ENCODE peak calls at places on chromosome 11, in eight cellular contexts. F is AG09309; U is HL-60; G is prostate gland; J is osteocyte; W is bronchial epithelial cell; S is CD4-positive, alpha-beta T cell; M is colonic mucosa. P is an unnamed sample.

GRCh38 chr11:76939219-76939631 is 78.5 kb downstream of the ACER3 start:
- DNase-seq in F (no peak), U (no peak), S (no peak), G (no peak), W (peak), J (no peak), M (no peak), P (no peak)

GRCh38 chr11:64996710-64997380 is at the start of gene BATF2:
- DNase-seq in J (no peak), M (peak), W (peak), F (peak), U (peak), S (no peak), G (peak), P (no peak)

GRCh38 chr11:100932474-100933100 is 197.0 kb downstream of the PGR start:
- DNase-seq in M (no peak), W (peak), J (no peak), U (no peak), F (no peak), S (no peak), G (no peak), P (no peak)

GRCh38 chr11:30545507-30545906 is 40.6 kb downstream of the MPPED2 start:
- DNase-seq in S (no peak), F (no peak), U (no peak), G (no peak), M (peak), J (no peak), W (no peak), P (no peak)

GRCh38 chr11:75867778-75868374 is 52.9 kb downstream of the UVRAG start:
- DNase-seq in M (peak), G (peak), F (peak), J (no peak), S (no peak), W (peak), U (peak), P (no peak)

GRCh38 chr11:69696749-69697488 is 6.9 kb downstream of the FGF19 start:
- DNase-seq in G (no peak), J (no peak), F (no peak), M (no peak), U (no peak), W (no peak), S (no peak), P (no peak)

GRCh38 chr11:68325894-68326220 is 13.5 kb downstream of the LRP5 start:
- DNase-seq in J (no peak), M (no peak), S (no peak), G (no peak), F (no peak), U (no peak), W (no peak), P (no peak)

GRCh38 chr11:105673089-105673488 is 63.2 kb downstream of the GRIA4 start:
- DNase-seq in U (no peak), G (peak), M (peak), J (no peak), W (peak), F (no peak), S (no peak), P (no peak)

GRCh38 chr11:96278039-96278897 is 64.7 kb downstream of the MAML2 start:
- DNase-seq in J (no peak), G (no peak), U (no peak), S (no peak), F (no peak), M (no peak), W (peak), P (no peak)

GRCh38 chr11:33257897-33258630 is 883 bp downstream of the HIPK3 start:
- DNase-seq in U (peak), F (peak), M (peak), J (peak), G (peak), S (peak), W (peak), P (peak)

GRCh38 chr11:132607575-132607974 is 924.7 kb downstream of the OPCML start:
- DNase-seq in J (no peak), U (no peak), S (no peak), M (no peak), G (no peak), W (no peak), F (no peak), P (no peak)

GRCh38 chr11:88596786-88597185 is 259.2 kb upstream of the CTSC start:
- DNase-seq in S (no peak), G (no peak), J (no peak), U (no peak), W (peak), M (no peak), F (no peak), P (no peak)

GRCh38 chr11:118608268-118609214 is 1.1 kb downstream of the PHLDB1 start:
- DNase-seq in M (peak), F (no peak), W (peak), U (peak), J (no peak), S (peak), G (no peak), P (no peak)

GRCh38 chr11:92827132-92827531 is 142.3 kb upstream of the MTNR1B start:
- DNase-seq in G (no peak), U (no peak), W (no peak), M (no peak), S (no peak), F (no peak), J (no peak), P (no peak)

GRCh38 chr11:64881476-64881875 is 3.1 kb upstream of the EHD1 start:
- DNase-seq in G (no peak), S (no peak), W (peak), J (no peak), U (no peak), F (no peak), M (no peak), P (no peak)

GRCh38 chr11:19530505-19530904 is 182.1 kb upstream of the NAV2 start:
- DNase-seq in W (no peak), M (no peak), S (no peak), U (no peak), G (no peak), F (no peak), J (no peak), P (no peak)

GRCh38 chr11:30568933-30569332 is 17.2 kb downstream of the MPPED2 start:
- DNase-seq in M (no peak), S (no peak), U (no peak), J (no peak), F (no peak), G (no peak), W (no peak), P (no peak)

GRCh38 chr11:64225608-64226506 is at the start of the genes NUDT22 and TRPT1:
- DNase-seq in J (peak), U (peak), G (peak), F (no peak), M (peak), S (peak), W (peak), P (peak)

GRCh38 chr11:118834428-118835028 is 43.6 kb upstream of the DDX6 start:
- DNase-seq in M (no peak), S (no peak), U (no peak), J (no peak), W (no peak), F (peak), G (no peak), P (no peak)

GRCh38 chr11:118939948-118940598 is 14.3 kb upstream of the BCL9L start:
- DNase-seq in W (no peak), S (no peak), M (no peak), U (no peak), F (no peak), G (no peak), J (no peak), P (no peak)

GRCh38 chr11:19978668-19979518 is 181.4 kb downstream of the DBX1 start:
- DNase-seq in W (peak), G (peak), S (no peak), F (peak), M (no peak), U (no peak), J (no peak), P (no peak)

GRCh38 chr11:134181707-134182106 is 42.1 kb downstream of the NCAPD3 start:
- DNase-seq in J (no peak), S (no peak), G (no peak), U (no peak), M (no peak), F (peak), W (peak), P (no peak)

GRCh38 chr11:63553759-63554158 is 9.4 kb downstream of the PLAAT2 start:
- DNase-seq in W (no peak), F (no peak), M (peak), U (no peak), S (no peak), J (no peak), G (no peak), P (peak)

GRCh38 chr11:14418801-14419417 is 59.9 kb upstream of the RRAS2 start:
- DNase-seq in U (no peak), G (no peak), F (no peak), M (peak), W (peak), J (no peak), S (no peak), P (no peak)

GRCh38 chr11:35165416-35166368 is 26.7 kb downstream of the CD44 start:
- DNase-seq in J (no peak), G (no peak), S (peak), W (peak), F (peak), U (peak), M (peak), P (no peak)

GRCh38 chr11:24575392-24575791 is 78.5 kb downstream of the LUZP2 start:
- DNase-seq in F (no peak), J (no peak), W (peak), M (no peak), G (no peak), U (no peak), S (no peak), P (no peak)

GRCh38 chr11:84549221-84549620 is 1077.9 kb downstream of the DLG2 start:
- DNase-seq in W (no peak), J (no peak), S (no peak), U (no peak), G (no peak), F (no peak), M (no peak), P (no peak)

GRCh38 chr11:316031-316701 is 2.3 kb downstream of the IFITM1 start:
- DNase-seq in S (no peak), U (no peak), G (no peak), J (no peak), W (no peak), F (no peak), M (no peak), P (no peak)

GRCh38 chr11:1564535-1565172 is 7.4 kb downstream of the DUSP8 start:
- DNase-seq in G (no peak), F (peak), U (no peak), J (peak), S (peak), W (peak), M (peak), P (peak)

GRCh38 chr11:8019671-8020597 is 32.8 kb downstream of the EIF3F start:
- DNase-seq in M (peak), W (peak), U (no peak), S (no peak), G (no peak), J (peak), F (no peak), P (peak)
- TF ChIP-seq CTCF in M (no peak), W (no peak), U (no peak), S (no peak), G (no peak), J (no peak), F (no peak), P (no peak)

GRCh38 chr11:78227906-78228305 is 39.2 kb downstream of the USP35 start:
- DNase-seq in G (no peak), M (no peak), S (no peak), J (no peak), W (no peak), U (no peak), F (no peak), P (no peak)

GRCh38 chr11:78230161-78230877 is 41.6 kb downstream of the USP35 start:
- DNase-seq in S (no peak), W (peak), U (no peak), J (no peak), G (no peak), F (no peak), M (no peak), P (no peak)

GRCh38 chr11:78229106-78229505 is 40.4 kb downstream of the USP35 start:
- DNase-seq in F (no peak), W (no peak), M (no peak), U (no peak), J (no peak), S (no peak), G (no peak), P (no peak)

GRCh38 chr11:78226684-78227680 is 38.3 kb downstream of the USP35 start:
- DNase-seq in J (peak), U (no peak), F (no peak), S (no peak), G (no peak), W (no peak), M (no peak), P (no peak)

GRCh38 chr11:78228467-78228866 is 39.7 kb downstream of the USP35 start:
- DNase-seq in M (peak), J (no peak), U (peak), S (no peak), F (no peak), G (no peak), W (peak), P (no peak)
- TF ChIP-seq CTCF in M (peak), J (peak), U (no peak), S (peak), F (peak), G (peak), W (peak), P (peak)

GRCh38 chr11:41437006-41437405 is 22.4 kb downstream of the LRRC4C start:
- DNase-seq in J (no peak), S (no peak), M (no peak), G (no peak), U (no peak), F (no peak), W (no peak), P (no peak)

DNA sequence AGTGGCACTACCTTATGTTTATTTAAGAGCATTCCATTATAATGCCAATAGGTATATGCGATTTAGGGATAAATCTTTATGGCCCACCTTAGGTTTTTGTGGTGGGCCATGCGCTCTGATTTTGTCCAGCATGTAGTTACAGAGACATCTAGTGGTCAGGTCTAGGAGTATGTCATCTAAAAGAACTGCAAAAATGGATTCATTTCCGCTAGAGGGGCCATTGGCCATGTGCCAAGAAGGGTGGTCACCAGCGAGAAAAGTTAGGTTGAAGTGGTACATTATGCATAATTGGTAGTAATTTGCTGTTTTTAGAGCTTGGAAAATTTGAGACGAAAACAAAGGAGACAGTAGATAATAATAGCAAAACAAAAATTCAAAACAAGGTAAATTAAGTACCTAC is 27.7 kb downstream of the LRRC4C start:
- DNase-seq in W (no peak), F (no peak), S (no peak), J (no peak), G (no peak), M (no peak), U (no peak), P (no peak)
- TF ChIP-seq CTCF in W (no peak), F (no peak), S (no peak), J (peak), G (no peak), M (no peak), U (no peak), P (peak)

DNA sequence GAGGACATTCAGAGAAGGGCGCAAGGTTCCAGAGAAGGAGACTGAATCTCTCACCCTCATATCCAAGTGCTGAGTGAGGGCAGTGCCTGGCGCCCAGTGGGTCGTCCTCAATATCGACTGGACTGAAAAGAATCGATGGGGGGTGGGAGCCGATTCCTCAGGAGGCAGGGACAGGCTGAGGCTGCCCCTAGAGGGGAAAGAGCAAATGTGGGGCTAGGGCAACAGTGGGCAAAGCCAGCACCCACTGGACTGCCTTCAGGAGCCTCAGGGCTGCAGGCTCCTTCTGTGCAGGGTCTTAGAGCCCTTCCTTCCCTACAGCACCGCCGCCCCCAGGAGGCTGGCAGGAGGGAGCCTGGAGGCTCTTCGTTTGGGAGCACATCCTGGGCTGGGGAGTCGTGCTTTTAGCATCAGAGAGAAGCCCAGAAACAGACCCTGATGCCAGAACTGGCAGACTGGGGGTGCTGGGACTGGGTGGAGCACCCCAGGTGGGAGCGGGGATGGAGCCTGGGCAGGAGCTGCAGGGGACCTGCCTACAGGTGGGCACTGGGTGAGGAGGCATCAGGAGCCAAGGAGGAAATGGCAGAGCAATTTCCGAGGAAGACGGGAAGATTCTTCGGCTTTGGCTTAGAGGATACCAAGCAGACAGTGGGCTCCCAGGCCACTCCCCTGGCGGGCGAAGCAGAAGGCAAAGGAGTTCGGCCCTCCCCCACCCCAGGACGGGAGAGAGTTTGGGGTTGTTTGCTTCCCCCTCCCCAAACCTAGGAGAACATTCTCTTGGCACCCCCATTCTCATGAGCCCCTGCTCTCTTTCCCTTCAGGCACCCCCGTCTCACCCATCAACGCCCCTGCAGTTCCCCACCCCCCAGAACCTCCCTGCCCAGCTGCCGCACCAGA is 1.2 kb downstream of the SYT7 start:
- DNase-seq in G (no peak), S (no peak), J (no peak), M (no peak), W (no peak), U (no peak), F (no peak), P (no peak)
- TF ChIP-seq CTCF in G (peak), S (no peak), J (no peak), M (no peak), W (peak), U (no peak), F (no peak), P (no peak)

GRCh38 chr11:120931057-120931779 is 92.7 kb upstream of the TBCEL start:
- DNase-seq in J (no peak), W (no peak), M (no peak), S (no peak), F (no peak), U (no peak), G (no peak), P (no peak)
- TF ChIP-seq CTCF in J (no peak), W (no peak), M (no peak), S (no peak), F (no peak), U (no peak), G (no peak), P (peak)

GRCh38 chr11:9600166-9600565 is 26.7 kb downstream of the WEE1 start:
- DNase-seq in M (no peak), U (no peak), F (no peak), G (no peak), S (no peak), W (no peak), J (no peak), P (no peak)

GRCh38 chr11:9600651-9601040 is 27.2 kb downstream of the WEE1 start:
- DNase-seq in F (no peak), J (no peak), S (no peak), M (no peak), W (peak), G (no peak), U (no peak), P (no peak)

GRCh38 chr11:9594267-9595046 is 21.0 kb downstream of the WEE1 start:
- DNase-seq in W (no peak), U (no peak), M (no peak), G (no peak), J (no peak), S (no peak), F (no peak), P (no peak)

GRCh38 chr11:9601041-9601875 is 27.8 kb downstream of the WEE1 start:
- DNase-seq in S (peak), F (peak), G (no peak), M (peak), U (peak), W (peak), J (no peak), P (no peak)

GRCh38 chr11:9596926-9597325 is 23.5 kb downstream of the WEE1 start:
- DNase-seq in G (no peak), J (no peak), W (no peak), U (no peak), S (no peak), M (no peak), F (no peak), P (no peak)
- TF ChIP-seq CTCF in G (no peak), J (no peak), W (no peak), U (no peak), S (no peak), M (no peak), F (no peak), P (no peak)

GRCh38 chr11:38476808-38477565 is 1879.0 kb upstream of the RAG2 start:
- DNase-seq in W (peak), G (no peak), F (no peak), U (no peak), M (no peak), J (no peak), S (no peak), P (no peak)

GRCh38 chr11:38481391-38481790 is 1883.4 kb upstream of the RAG2 start:
- DNase-seq in W (no peak), F (no peak), U (no peak), G (no peak), M (no peak), S (no peak), J (no peak), P (no peak)
- TF ChIP-seq CTCF in W (no peak), F (no peak), U (no peak), G (no peak), M (no peak), S (no peak), J (no peak), P (no peak)

DNA sequence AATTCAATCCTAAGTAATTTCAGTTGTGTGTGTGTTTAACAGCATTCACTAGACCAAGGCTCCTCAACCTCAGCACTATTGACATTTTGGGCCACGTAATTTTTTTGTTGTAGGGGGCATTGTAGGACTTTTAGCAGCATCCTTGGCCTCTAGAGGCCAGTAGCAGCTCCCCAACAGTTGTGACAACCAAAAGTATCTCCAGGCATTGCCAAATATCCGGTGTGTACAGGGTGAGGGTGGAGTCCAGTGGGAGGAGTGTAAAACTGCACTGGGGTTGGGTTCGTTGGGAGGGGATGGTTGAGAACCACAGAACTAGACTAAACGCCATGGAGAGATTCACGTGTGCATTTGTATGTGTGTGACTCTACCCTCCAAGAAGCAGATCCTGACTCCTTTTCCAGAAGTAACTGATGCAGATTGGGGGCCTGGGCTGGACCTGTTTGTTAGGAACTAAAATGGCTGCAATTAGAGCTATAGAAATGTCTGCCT is 5.9 kb upstream of the PHF21A start:
- DNase-seq in M (peak), G (no peak), J (no peak), U (peak), S (peak), F (peak), W (peak), P (no peak)
- TF ChIP-seq CTCF in M (peak), G (no peak), J (peak), U (peak), S (peak), F (peak), W (peak), P (peak)

P was measured in type B pancreatic cell.